ENCODE peak calls at places on chromosome 21, in five cellular contexts. P, X, Q, M and E are unnamed samples.

GRCh38 chr21:26144026-26144425 is 26.5 kb downstream of the APP start:
- DNase-seq in M (no peak), Q (no peak), X (no peak), P (no peak), E (no peak)

GRCh38 chr21:36429672-36430546 is 44.7 kb downstream of the CHAF1B start:
- DNase-seq in Q (peak), X (peak), P (peak), M (peak), E (peak)

GRCh38 chr21:19724081-19724480 is 1274.1 kb upstream of the NCAM2 start:
- DNase-seq in P (no peak), X (no peak), M (no peak), Q (no peak), E (no peak)

GRCh38 chr21:46082638-46083270 is 15.2 kb upstream of the COL6A2 start:
- DNase-seq in X (no peak), M (peak), Q (no peak), P (peak), E (no peak)

GRCh38 chr21:44914176-44914874 is 6.4 kb downstream of the ITGB2 start:
- DNase-seq in Q (no peak), M (peak), P (peak), X (no peak), E (peak)

GRCh38 chr21:9839011-9839661 is 682.2 kb upstream of the TPTE start:
- DNase-seq in Q (no peak), M (peak), X (no peak), P (no peak), E (no peak)

GRCh38 chr21:27060190-27060589 is 93.3 kb upstream of the ADAMTS5 start:
- DNase-seq in M (no peak), Q (no peak), P (no peak), X (peak), E (no peak)

GRCh38 chr21:37257967-37258877 is 8.9 kb downstream of the VPS26C start:
- DNase-seq in Q (no peak), X (peak), P (peak), M (peak), E (peak)

GRCh38 chr21:45618287-45618686 is 25.2 kb upstream of the PCBP3 start:
- DNase-seq in Q (no peak), X (peak), P (no peak), M (peak), E (peak)

GRCh38 chr21:36792505-36792967 is 93.6 kb downstream of the SIM2 start:
- DNase-seq in P (no peak), X (peak), Q (no peak), M (no peak), E (no peak)

GRCh38 chr21:45595574-45596295 is 47.8 kb upstream of the PCBP3 start:
- DNase-seq in M (peak), P (no peak), Q (no peak), X (no peak), E (no peak)

GRCh38 chr21:26445440-26445839 is 127.6 kb downstream of the CYYR1 start:
- DNase-seq in P (no peak), Q (no peak), X (peak), M (no peak), E (no peak)

GRCh38 chr21:33981341-33982101 is 65.9 kb upstream of the ATP5PO start:
- DNase-seq in Q (no peak), P (no peak), M (no peak), X (peak), E (no peak)

GRCh38 chr21:33383056-33383888 is 19.9 kb upstream of the IFNGR2 start:
- DNase-seq in M (peak), P (peak), X (peak), Q (no peak), E (peak)

GRCh38 chr21:36127977-36128376 is 6.9 kb upstream of the CBR3 start:
- DNase-seq in X (no peak), M (no peak), P (no peak), Q (no peak), E (no peak)

GRCh38 chr21:37356710-37357109 is 9.9 kb upstream of the DYRK1A start:
- DNase-seq in X (no peak), Q (no peak), M (no peak), P (no peak), E (no peak)

GRCh38 chr21:17476006-17476405 is 36.8 kb upstream of the CXADR start:
- DNase-seq in X (no peak), P (no peak), M (no peak), Q (no peak), E (no peak)

GRCh38 chr21:44298301-44298700 is 1.6 kb upstream of the PFKL start:
- DNase-seq in X (no peak), P (no peak), Q (no peak), M (no peak), E (no peak)

GRCh38 chr21:37563641-37564340 is 197.2 kb downstream of the DYRK1A start:
- DNase-seq in P (peak), X (peak), Q (peak), M (peak), E (peak)

GRCh38 chr21:45854702-45855247 is 126.8 kb upstream of the COL6A1 start:
- DNase-seq in P (no peak), M (no peak), X (no peak), Q (no peak), E (no peak)

GRCh38 chr21:35611752-35612151 is 448.6 kb downstream of the SETD4 start:
- DNase-seq in X (no peak), M (no peak), P (no peak), Q (no peak), E (no peak)

GRCh38 chr21:36120304-36120902 is 14.5 kb upstream of the CBR3 start:
- DNase-seq in P (no peak), Q (no peak), M (no peak), X (no peak), E (no peak)

GRCh38 chr21:39182016-39182415 is 1.2 kb downstream of the PSMG1 start:
- DNase-seq in X (no peak), M (no peak), P (no peak), Q (no peak), E (no peak)

GRCh38 chr21:39183272-39184049 is at the start of gene PSMG1:
- DNase-seq in Q (peak), X (peak), M (peak), P (peak), E (peak)

GRCh38 chr21:39182484-39183271 is 573 bp downstream of the PSMG1 start:
- DNase-seq in X (no peak), Q (no peak), P (no peak), M (no peak), E (no peak)

GRCh38 chr21:39181205-39181818 is 1.9 kb downstream of the PSMG1 start:
- DNase-seq in X (no peak), Q (no peak), P (no peak), M (no peak), E (no peak)

GRCh38 chr21:39180429-39181019 is 2.7 kb downstream of the PSMG1 start:
- DNase-seq in X (no peak), P (no peak), Q (no peak), M (no peak), E (no peak)
- TF ChIP-seq CTCF in X (peak), P (no peak), Q (no peak), M (no peak), E (no peak)

DNA sequence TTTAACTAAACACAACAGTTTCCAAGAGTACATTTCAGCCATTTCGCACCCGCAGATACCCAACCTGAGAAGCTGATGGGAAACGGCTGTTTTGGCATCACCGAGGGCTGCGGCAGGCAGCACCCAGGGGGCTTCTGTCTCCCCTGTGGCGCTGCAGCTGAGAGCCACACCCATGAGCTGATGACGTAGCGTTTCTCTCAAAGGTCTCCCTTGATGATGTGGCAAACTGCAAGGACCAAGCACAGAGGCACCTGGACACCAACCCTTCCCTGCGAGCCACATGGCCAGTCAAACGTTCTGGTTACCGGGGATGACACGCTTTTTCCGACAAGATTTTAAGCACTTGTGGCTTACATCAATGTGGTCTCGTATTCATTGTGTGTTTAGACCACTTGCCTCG is 150.8 kb upstream of the ERG start:
- DNase-seq in Q (no peak), X (no peak), M (no peak), P (no peak), E (no peak)
- TF ChIP-seq CTCF in Q (no peak), X (no peak), M (no peak), P (no peak), E (no peak)

DNA sequence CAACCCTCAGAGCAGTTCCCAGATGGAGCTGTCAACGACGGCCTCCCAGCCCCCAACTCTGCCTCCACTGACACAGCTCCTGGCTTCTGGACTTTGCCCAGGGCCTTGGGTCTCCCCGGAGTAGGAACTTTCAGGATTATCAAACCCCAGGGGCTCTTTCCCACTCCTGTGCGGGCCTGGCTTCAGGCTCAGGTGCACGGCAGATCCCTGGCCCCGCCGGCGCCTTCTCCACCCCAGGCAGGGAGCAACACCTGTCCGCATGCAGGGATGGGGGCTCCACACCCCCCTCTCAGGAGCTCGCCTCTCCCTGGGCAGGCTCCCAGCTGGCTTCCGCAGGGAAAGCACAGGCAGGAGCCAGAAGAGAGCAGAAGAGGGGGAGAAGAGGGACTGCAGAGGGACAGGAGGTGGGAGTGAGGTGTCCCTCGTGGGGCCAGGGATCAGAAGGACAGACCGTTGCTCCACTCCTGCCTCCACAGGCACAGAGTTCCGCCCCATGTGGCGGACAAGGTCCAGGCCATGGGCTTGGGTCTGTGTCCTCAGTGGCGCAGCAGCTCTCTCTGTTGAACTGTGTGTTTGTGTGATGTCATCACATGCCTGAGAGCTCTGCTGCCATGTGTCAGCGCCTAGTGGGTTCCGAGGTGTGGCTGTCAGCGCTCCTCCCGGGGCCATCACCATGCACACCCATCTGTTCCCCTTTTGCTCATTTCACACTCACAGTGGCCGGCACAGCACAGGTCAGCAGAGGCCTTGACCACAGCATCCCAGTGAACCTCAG is 107.7 kb downstream of the PDE9A start:
- DNase-seq in Q (no peak), P (no peak), M (peak), X (no peak), E (no peak)
- TF ChIP-seq CTCF in Q (no peak), P (no peak), M (no peak), X (no peak), E (no peak)

GRCh38 chr21:39022901-39023693 is 160.2 kb downstream of the PSMG1 start:
- DNase-seq in M (peak), X (peak), P (peak), Q (no peak), E (no peak)
- TF ChIP-seq CTCF in M (no peak), X (peak), P (no peak), Q (peak), E (no peak)

GRCh38 chr21:42183374-42184266 is 35.3 kb upstream of the ABCG1 start:
- DNase-seq in P (peak), M (no peak), X (no peak), Q (no peak), E (no peak)
- TF ChIP-seq CTCF in P (no peak), M (no peak), X (no peak), Q (no peak), E (no peak)